ENCODE peak calls at places on chromosomes 12 and 14, in five cellular contexts. One of them, this sample, is unnamed.

GRCh38 chr14:92215579-92215978 is 93.8 kb downstream of the CPSF2 start:
- DNase-seq in stimulated activated CD4-positive, alpha-beta T cell treated with anti-CD3 and anti-CD28 coated beads, Interleukin-4, amount 100 ng/mL, for 48 hours: no peak
- DNase-seq in putamen: no peak
- DNase-seq in HTR-8/SVneo: no peak
- DNase-seq in substantia nigra: no peak
- DNase-seq in this sample: no peak

GRCh38 chr12:85182699-85183098 is 97.3 kb upstream of the ALX1 start:
- DNase-seq in putamen: no peak
- DNase-seq in stimulated activated CD4-positive, alpha-beta T cell treated with anti-CD3 and anti-CD28 coated beads, Interleukin-4, amount 100 ng/mL, for 48 hours: no peak
- DNase-seq in HTR-8/SVneo: no peak
- DNase-seq in substantia nigra: no peak
- DNase-seq in this sample: no peak

GRCh38 chr12:80412343-80412953 is 31.6 kb upstream of the PTPRQ start:
- DNase-seq in HTR-8/SVneo: peak
- DNase-seq in putamen: peak
- DNase-seq in substantia nigra: no peak
- DNase-seq in stimulated activated CD4-positive, alpha-beta T cell treated with anti-CD3 and anti-CD28 coated beads, Interleukin-4, amount 100 ng/mL, for 48 hours: no peak
- DNase-seq in this sample: no peak

GRCh38 chr12:129727100-129727499 is 176.7 kb downstream of the TMEM132D start:
- DNase-seq in HTR-8/SVneo: no peak
- DNase-seq in stimulated activated CD4-positive, alpha-beta T cell treated with anti-CD3 and anti-CD28 coated beads, Interleukin-4, amount 100 ng/mL, for 48 hours: no peak
- DNase-seq in putamen: no peak
- DNase-seq in substantia nigra: no peak
- DNase-seq in this sample: no peak

GRCh38 chr12:53145383-53145782 is 35.1 kb upstream of the ZNF740 start:
- DNase-seq in substantia nigra: no peak
- DNase-seq in putamen: no peak
- DNase-seq in stimulated activated CD4-positive, alpha-beta T cell treated with anti-CD3 and anti-CD28 coated beads, Interleukin-4, amount 100 ng/mL, for 48 hours: no peak
- DNase-seq in HTR-8/SVneo: no peak
- DNase-seq in this sample: no peak

GRCh38 chr14:49975286-49975685 is 82.4 kb downstream of the ARF6 start:
- DNase-seq in putamen: no peak
- DNase-seq in HTR-8/SVneo: peak
- DNase-seq in stimulated activated CD4-positive, alpha-beta T cell treated with anti-CD3 and anti-CD28 coated beads, Interleukin-4, amount 100 ng/mL, for 48 hours: no peak
- DNase-seq in substantia nigra: no peak
- DNase-seq in this sample: no peak

GRCh38 chr14:100504372-100505078 is 82.7 kb downstream of the BEGAIN start:
- DNase-seq in stimulated activated CD4-positive, alpha-beta T cell treated with anti-CD3 and anti-CD28 coated beads, Interleukin-4, amount 100 ng/mL, for 48 hours: no peak
- DNase-seq in substantia nigra: no peak
- DNase-seq in putamen: no peak
- DNase-seq in HTR-8/SVneo: peak
- DNase-seq in this sample: no peak

GRCh38 chr12:124501080-124501642 is 66.3 kb downstream of the NCOR2 start:
- DNase-seq in substantia nigra: no peak
- DNase-seq in putamen: no peak
- DNase-seq in HTR-8/SVneo: no peak
- DNase-seq in stimulated activated CD4-positive, alpha-beta T cell treated with anti-CD3 and anti-CD28 coated beads, Interleukin-4, amount 100 ng/mL, for 48 hours: no peak
- DNase-seq in this sample: no peak

GRCh38 chr14:54818201-54819133 is 84.2 kb downstream of the GCH1 start:
- DNase-seq in stimulated activated CD4-positive, alpha-beta T cell treated with anti-CD3 and anti-CD28 coated beads, Interleukin-4, amount 100 ng/mL, for 48 hours: no peak
- DNase-seq in putamen: no peak
- DNase-seq in HTR-8/SVneo: peak
- DNase-seq in substantia nigra: no peak
- DNase-seq in this sample: no peak